ENCODE peak calls at places on chromosomes 7 and 10, in eight cellular contexts. D, O, B, I, L, U, W and N are unnamed samples.

GRCh38 chr7:128915841-128916642 is 5.5 kb upstream of the KCP start:
- DNase-seq in U (peak; percentile 83), D (no peak), L (no peak), B (peak; percentile 74), I (no peak), W (no peak), O (peak; percentile 66), N (no peak)

GRCh38 chr7:130879191-130879590 is 145.2 kb upstream of the KLF14 start:
- DNase-seq in L (peak; percentile 5), B (no peak), O (no peak), W (no peak), U (no peak), I (no peak), D (no peak), N (no peak)

GRCh38 chr7:112204072-112204775 is 2.0 kb downstream of the DOCK4 start:
- DNase-seq in U (no peak), B (no peak), D (no peak), W (no peak), L (no peak), O (no peak), I (no peak), N (no peak)

GRCh38 chr7:27098493-27099223 is 2.9 kb upstream of the HOXA1 start:
- DNase-seq in O (peak; percentile 67), L (peak; percentile 53), I (no peak), U (no peak), W (peak; percentile 37), D (no peak), B (peak; percentile 83), N (no peak)

GRCh38 chr10:100185364-100186252 is at the start of gene ERLIN1:
- DNase-seq in B (peak; percentile 98), W (peak; percentile 79), U (peak; percentile 98), D (peak; percentile 92), O (peak; percentile 97), L (peak; percentile 69), I (peak; percentile 87), N (peak; percentile 90)

GRCh38 chr7:122867471-122867980 is 18.7 kb downstream of the CADPS2 start:
- DNase-seq in L (no peak), O (no peak), U (no peak), W (no peak), D (no peak), I (no peak), B (no peak), N (no peak)

GRCh38 chr10:102775973-102776669 is 32.4 kb downstream of the WBP1L start:
- DNase-seq in W (no peak), U (peak; percentile 94), B (peak; percentile 95), D (no peak), I (no peak), O (peak; percentile 69), L (no peak), N (peak; percentile 95)

GRCh38 chr7:35727571-35727970 is 32.6 kb upstream of the HERPUD2 start:
- DNase-seq in U (no peak), W (no peak), L (no peak), O (no peak), B (no peak), D (peak; percentile 43), I (no peak), N (no peak)

GRCh38 chr7:126727930-126728331 is 524.8 kb downstream of the GRM8 start:
- DNase-seq in D (no peak), U (no peak), W (no peak), L (no peak), O (no peak), I (peak; percentile 32), B (no peak), N (peak; percentile 78)

GRCh38 chr10:79266543-79267312 is 80.5 kb upstream of the PPIF start:
- DNase-seq in B (peak; percentile 92), U (peak; percentile 94), D (no peak), I (no peak), O (no peak), W (no peak), L (no peak), N (peak; percentile 93)

GRCh38 chr10:103397191-103397825 is 882 bp downstream of the PDCD11 start:
- DNase-seq in U (peak; percentile 74), L (no peak), D (no peak), I (no peak), O (no peak), B (no peak), W (no peak), N (peak; percentile 14)

GRCh38 chr10:124646483-124647352 is 97.5 kb downstream of the FAM53B start:
- DNase-seq in D (no peak), W (no peak), B (peak; percentile 96), O (no peak), L (no peak), I (no peak), U (peak; percentile 94), N (peak; percentile 90)

GRCh38 chr7:66283003-66283920 is 78.1 kb downstream of the TPST1 start:
- DNase-seq in D (no peak), B (no peak), I (no peak), U (no peak), O (no peak), W (no peak), L (no peak), N (peak; percentile 91)

GRCh38 chr7:129670636-129671035 is 59.1 kb downstream of the NRF1 start:
- DNase-seq in B (no peak), D (no peak), L (no peak), W (no peak), O (no peak), I (no peak), U (no peak), N (peak; percentile 62)

GRCh38 chr10:96130326-96130758 is 245 bp downstream of the ZNF518A start:
- DNase-seq in I (peak; percentile 46), O (peak; percentile 93), L (peak; percentile 79), B (peak; percentile 90), U (peak; percentile 91), W (no peak), D (peak; percentile 88), N (peak; percentile 89)

GRCh38 chr10:93393231-93393630 is 88.9 kb downstream of the MYOF start:
- DNase-seq in B (no peak), U (no peak), I (no peak), D (no peak), W (no peak), O (no peak), L (no peak), N (no peak)

GRCh38 chr7:122528879-122529481 is 169.9 kb downstream of the RNF133 start:
- DNase-seq in B (no peak), D (no peak), U (no peak), I (peak; percentile 36), L (peak; percentile 53), W (no peak), O (no peak), N (peak; percentile 49)

GRCh38 chr10:65017523-65017922 is 1496.3 kb downstream of the REEP3 start:
- DNase-seq in U (no peak), B (no peak), L (no peak), D (no peak), O (no peak), W (no peak), I (no peak), N (no peak)

GRCh38 chr7:54187886-54188518 is 354.2 kb upstream of the VSTM2A start:
- DNase-seq in I (no peak), L (no peak), U (no peak), W (no peak), D (no peak), B (no peak), O (no peak), N (no peak)

GRCh38 chr7:127066974-127067373 is 185.8 kb downstream of the GRM8 start:
- DNase-seq in D (no peak), W (no peak), L (no peak), U (no peak), I (no peak), B (no peak), O (peak; percentile 72), N (no peak)

GRCh38 chr7:75638607-75639070 is 100.1 kb downstream of the HIP1 start:
- DNase-seq in L (peak; percentile 25), O (peak; percentile 85), U (peak; percentile 90), I (no peak), B (peak; percentile 91), W (no peak), D (no peak), N (no peak)

GRCh38 chr10:58856508-58857240 is 319.8 kb upstream of the PHYHIPL start:
- DNase-seq in O (peak; percentile 72), I (peak; percentile 92), W (no peak), L (no peak), D (no peak), U (no peak), B (no peak), N (peak; percentile 97)

GRCh38 chr7:158819571-158820203 is 9.6 kb downstream of the ESYT2 start:
- DNase-seq in B (no peak), O (no peak), W (no peak), I (no peak), L (no peak), U (no peak), D (no peak), N (peak; percentile 38)

GRCh38 chr10:84478155-84478554 is 149.8 kb downstream of the CCSER2 start:
- DNase-seq in D (no peak), U (no peak), O (no peak), L (no peak), B (no peak), W (no peak), I (no peak), N (peak; percentile 82)

GRCh38 chr7:102260856-102261255 is 25.8 kb upstream of the SH2B2 start:
- DNase-seq in U (no peak), I (no peak), L (no peak), W (no peak), B (no peak), O (peak; percentile 71), D (no peak), N (peak; percentile 45)